ENCODE peak calls at places on chromosomes 7 and 10, in six cellular contexts. J, S, Y, X, V and T are unnamed samples.

GRCh38 chr10:3825862-3826351 is 40.9 kb upstream of the KLF6 start:
- DNase-seq in S (no peak), J (no peak), X (no peak), Y (peak; percentile 70), V (no peak), T (no peak)

GRCh38 chr10:86413046-86413728 is 46.6 kb upstream of the GRID1 start:
- DNase-seq in V (no peak), S (no peak), X (no peak), J (no peak), Y (no peak), T (no peak)

GRCh38 chr10:28678687-28679457 is 1.6 kb downstream of the BAMBI start:
- DNase-seq in X (no peak), J (peak; percentile 31), Y (no peak), V (no peak), S (no peak), T (peak; percentile 53)

GRCh38 chr7:17474724-17475344 is 176.4 kb downstream of the AHR start:
- DNase-seq in V (no peak), J (no peak), Y (no peak), X (no peak), S (no peak), T (no peak)

GRCh38 chr10:48634198-48634983 is 29.5 kb upstream of the ARHGAP22 start:
- DNase-seq in V (peak; percentile 50), Y (peak; percentile 20), J (no peak), S (peak; percentile 46), X (no peak), T (peak; percentile 32)

GRCh38 chr10:119806334-119807130 is 66.1 kb downstream of the MCMBP start:
- DNase-seq in S (no peak), Y (no peak), V (no peak), X (no peak), J (no peak), T (no peak)

GRCh38 chr10:113456741-113457140 is 96.1 kb upstream of the HABP2 start:
- DNase-seq in X (no peak), Y (no peak), S (no peak), V (no peak), J (no peak), T (no peak)

GRCh38 chr7:111180273-111180814 is 89.4 kb downstream of the LRRN3 start:
- DNase-seq in V (no peak), X (no peak), Y (no peak), S (no peak), J (no peak), T (no peak)

GRCh38 chr10:129089341-129089740 is 377.7 kb upstream of the MGMT start:
- DNase-seq in Y (no peak), V (no peak), S (no peak), J (no peak), X (no peak), T (no peak)

GRCh38 chr7:111357691-111358090 is 204.6 kb downstream of the IMMP2L start:
- DNase-seq in J (no peak), Y (no peak), X (no peak), V (no peak), S (no peak), T (no peak)

GRCh38 chr10:12418000-12418399 is 68.7 kb downstream of the CAMK1D start:
- DNase-seq in Y (peak; percentile 55), X (no peak), V (peak; percentile 31), J (no peak), S (peak; percentile 43), T (no peak)

GRCh38 chr7:107879400-107880035 is 11.5 kb upstream of the DLD start:
- DNase-seq in Y (no peak), J (peak; percentile 78), S (no peak), V (no peak), X (peak; percentile 75), T (no peak)

GRCh38 chr7:55174456-55174855 is 155.6 kb downstream of the EGFR start:
- DNase-seq in S (no peak), V (no peak), X (no peak), Y (no peak), J (no peak), T (peak; percentile 12)

GRCh38 chr10:4503076-4503475 is 322.9 kb upstream of the AKR1E2 start:
- DNase-seq in J (no peak), Y (no peak), S (no peak), V (no peak), X (no peak), T (no peak)

GRCh38 chr7:19248681-19249080 is 103.5 kb upstream of the FERD3L start:
- DNase-seq in Y (no peak), J (no peak), S (no peak), V (no peak), X (no peak), T (no peak)

GRCh38 chr7:94418851-94419250 is 24.2 kb downstream of the COL1A2 start:
- DNase-seq in V (no peak), J (no peak), S (no peak), X (no peak), Y (no peak), T (no peak)

GRCh38 chr7:67019562-67020390 is 23.1 kb downstream of the TYW1 start:
- DNase-seq in J (peak; percentile 41), V (no peak), X (no peak), Y (no peak), S (no peak), T (no peak)

GRCh38 chr7:151142686-151143040 is 24.8 kb downstream of the GBX1 start:
- DNase-seq in X (no peak), Y (no peak), S (no peak), V (no peak), J (no peak), T (no peak)

GRCh38 chr10:92742331-92743228 is 52.8 kb downstream of the HHEX start:
- DNase-seq in S (no peak), Y (no peak), J (no peak), V (no peak), X (no peak), T (no peak)

GRCh38 chr10:117544729-117545140 is 2.2 kb downstream of the EMX2 start:
- DNase-seq in Y (no peak), J (no peak), S (no peak), X (no peak), V (no peak), T (peak; percentile 55)

GRCh38 chr10:73088304-73088703 is 8.4 kb downstream of the P4HA1 start:
- DNase-seq in J (no peak), Y (no peak), V (no peak), S (no peak), X (no peak), T (no peak)

GRCh38 chr10:110006358-110007170 is 1.2 kb upstream of the ADD3 start:
- DNase-seq in J (no peak), V (peak; percentile 54), Y (peak; percentile 17), X (peak; percentile 68), S (peak; percentile 75), T (peak; percentile 77)

GRCh38 chr7:131505636-131506557 is 50.5 kb downstream of the PODXL start:
- DNase-seq in X (no peak), V (no peak), Y (no peak), J (no peak), S (no peak), T (no peak)

GRCh38 chr10:23530079-23530478 is 91.2 kb downstream of the OTUD1 start:
- DNase-seq in X (no peak), J (no peak), V (no peak), S (no peak), Y (no peak), T (no peak)

GRCh38 chr7:45980181-45980905 is 59.3 kb upstream of the IGFBP3 start:
- DNase-seq in X (no peak), J (no peak), S (no peak), V (no peak), Y (no peak), T (peak; percentile 76)

GRCh38 chr10:131845505-131846223 is 55.1 kb upstream of the PPP2R2D start:
- DNase-seq in V (no peak), J (no peak), Y (no peak), S (no peak), X (no peak), T (peak; percentile 41)

GRCh38 chr10:80412521-80412920 is 4.2 kb downstream of the PRXL2A start:
- DNase-seq in X (no peak), V (no peak), Y (no peak), S (no peak), J (no peak), T (no peak)

GRCh38 chr7:81031996-81032395 is 113.1 kb upstream of the SEMA3C start:
- DNase-seq in J (no peak), X (no peak), S (no peak), V (no peak), Y (no peak), T (no peak)

GRCh38 chr10:124935946-124936345 is 6.0 kb upstream of the ZRANB1 start:
- DNase-seq in J (no peak), V (no peak), Y (no peak), S (no peak), X (no peak), T (no peak)

GRCh38 chr7:154416714-154417113 is 364.5 kb downstream of the DPP6 start:
- DNase-seq in V (no peak), S (no peak), Y (no peak), X (no peak), J (no peak), T (no peak)

GRCh38 chr10:6912424-6912823 is 332.3 kb upstream of the PRKCQ start:
- DNase-seq in Y (no peak), J (no peak), S (no peak), V (no peak), X (peak; percentile 21), T (no peak)

GRCh38 chr10:88428442-88428841 is 154.7 kb downstream of the RNLS start:
- DNase-seq in Y (no peak), V (no peak), J (peak; percentile 20), X (no peak), S (no peak), T (no peak)

GRCh38 chr10:126523071-126523470 is 134.8 kb upstream of the ADAM12 start:
- DNase-seq in X (no peak), V (no peak), J (no peak), Y (no peak), S (no peak), T (no peak)

GRCh38 chr10:116160271-116160670 is 112.7 kb downstream of the GFRA1 start:
- DNase-seq in V (no peak), X (no peak), S (no peak), Y (no peak), J (no peak), T (no peak)

GRCh38 chr7:45217358-45217757 is 59.8 kb downstream of the RAMP3 start:
- DNase-seq in Y (no peak), J (peak; percentile 8), V (no peak), S (no peak), X (peak; percentile 22), T (peak; percentile 88)

GRCh38 chr10:77386833-77387232 is 250.8 kb downstream of the KCNMA1 start:
- DNase-seq in X (peak; percentile 34), J (no peak), V (no peak), S (no peak), Y (no peak), T (no peak)

GRCh38 chr10:100654835-100655759 is 90.3 kb upstream of the PAX2 start:
- DNase-seq in X (no peak), V (no peak), Y (no peak), S (no peak), J (no peak), T (peak; percentile 69)

GRCh38 chr7:152395115-152395514 is 40.7 kb downstream of the KMT2C start:
- DNase-seq in X (no peak), J (no peak), S (no peak), Y (no peak), V (no peak), T (no peak)